ENCODE peak calls at places on chromosomes 2 and 18, in six cellular contexts. O is activated CD8-positive, alpha-beta memory T cell treated with anti-CD3 and anti-CD28 coated beads for 24 hours; T is CD8-positive, alpha-beta T cell; V is fibroblast of mammary gland; A is NCI-H1436; J is EL. L is an unnamed sample.

GRCh38 chr18:46497129-46497528 is 159.9 kb downstream of the LOXHD1 start:
- DNase-seq in O (no peak), T (peak), V (peak), A (no peak), J (peak), L (no peak)

GRCh38 chr2:140994856-140995255 is 1136.0 kb downstream of the LRP1B start:
- DNase-seq in O (no peak), T (no peak), V (no peak), A (no peak), J (no peak), L (no peak)

GRCh38 chr2:116719841-116720240 is 1094.7 kb upstream of the DDX18 start:
- DNase-seq in O (no peak), T (no peak), V (peak), A (peak), J (no peak), L (no peak)

GRCh38 chr2:55862673-55863390 is 60.8 kb downstream of the EFEMP1 start:
- DNase-seq in O (no peak), T (no peak), V (peak), A (no peak), J (peak), L (peak)

GRCh38 chr2:241052677-241053360 is 49.3 kb downstream of the MTERF4 start:
- DNase-seq in O (no peak), T (no peak), V (no peak), A (no peak), J (no peak), L (no peak)

GRCh38 chr2:10405441-10405840 is 42.7 kb downstream of the ODC1 start:
- DNase-seq in O (no peak), T (no peak), V (peak), A (no peak), J (peak), L (peak)

GRCh38 chr2:106108351-106108750 is 85.8 kb downstream of the UXS1 start:
- DNase-seq in O (peak), T (no peak), V (peak), A (no peak), J (peak), L (no peak)

GRCh38 chr18:6757966-6758365 is 28.4 kb downstream of the ARHGAP28 start:
- DNase-seq in O (no peak), T (no peak), V (peak), A (no peak), J (peak), L (no peak)

GRCh38 chr18:63082661-63083531 is 236.7 kb downstream of the BCL2 start:
- DNase-seq in O (no peak), T (no peak), V (peak), A (no peak), J (no peak), L (no peak)

GRCh38 chr2:174634130-174635014 is 36.8 kb upstream of the WIPF1 start:
- DNase-seq in O (peak), T (peak), V (peak), A (no peak), J (peak), L (no peak)

GRCh38 chr2:47725808-47726207 is 57.1 kb upstream of the MSH6 start:
- DNase-seq in O (no peak), T (no peak), V (no peak), A (no peak), J (no peak), L (no peak)

GRCh38 chr2:192585418-192585817 is 390.7 kb upstream of the TMEFF2 start:
- DNase-seq in O (no peak), T (no peak), V (no peak), A (peak), J (no peak), L (no peak)

GRCh38 chr2:78541451-78542267 is 483.8 kb upstream of the REG3G start:
- DNase-seq in O (no peak), T (no peak), V (no peak), A (peak), J (no peak), L (peak)

GRCh38 chr2:157032019-157032418 is 225.5 kb upstream of the GALNT5 start:
- DNase-seq in O (no peak), T (no peak), V (peak), A (no peak), J (peak), L (peak)

GRCh38 chr2:54559593-54560145 is 103.5 kb downstream of the SPTBN1 start:
- DNase-seq in O (no peak), T (peak), V (peak), A (no peak), J (peak), L (peak)

GRCh38 chr2:94956797-94957391 is 68.6 kb upstream of the MAL start:
- DNase-seq in O (no peak), T (peak), V (peak), A (no peak), J (peak), L (peak)

GRCh38 chr2:124333789-124334188 is 308.7 kb downstream of the CNTNAP5 start:
- DNase-seq in O (no peak), T (no peak), V (no peak), A (no peak), J (no peak), L (no peak)

GRCh38 chr2:99722726-99723125 is 232.9 kb upstream of the REV1 start:
- DNase-seq in O (no peak), T (no peak), V (no peak), A (no peak), J (no peak), L (no peak)

GRCh38 chr18:32956591-32957310 is 183.9 kb upstream of the KLHL14 start:
- DNase-seq in O (no peak), T (no peak), V (peak), A (no peak), J (no peak), L (no peak)

GRCh38 chr2:118340103-118340502 is 251.8 kb downstream of the INSIG2 start:
- DNase-seq in O (no peak), T (no peak), V (no peak), A (no peak), J (no peak), L (no peak)

GRCh38 chr18:68840554-68841263 is 42.8 kb downstream of the CCDC102B start:
- DNase-seq in O (no peak), T (no peak), V (peak), A (no peak), J (peak), L (peak)

GRCh38 chr2:28490558-28490957 is 5.3 kb upstream of the PLB1 start:
- DNase-seq in O (no peak), T (no peak), V (no peak), A (no peak), J (no peak), L (no peak)

GRCh38 chr2:144548088-144548487 is 28.2 kb upstream of the ZEB2 start:
- DNase-seq in O (no peak), T (no peak), V (peak), A (peak), J (no peak), L (no peak)

GRCh38 chr2:29187926-29188325 is 72.7 kb downstream of the CLIP4 start:
- DNase-seq in O (no peak), T (no peak), V (peak), A (no peak), J (peak), L (no peak)

GRCh38 chr2:29013046-29013780 is 32.1 kb downstream of the TOGARAM2 start:
- DNase-seq in O (no peak), T (no peak), V (no peak), A (no peak), J (no peak), L (no peak)

GRCh38 chr2:235300368-235301201 is 193.3 kb upstream of the AGAP1 start:
- DNase-seq in O (no peak), T (no peak), V (peak), A (no peak), J (peak), L (no peak)

GRCh38 chr2:78553866-78554647 is 471.4 kb upstream of the REG3G start:
- DNase-seq in O (no peak), T (no peak), V (no peak), A (no peak), J (no peak), L (no peak)

GRCh38 chr2:56448999-56449431 is 265.2 kb downstream of the CCDC85A start:
- DNase-seq in O (no peak), T (no peak), V (no peak), A (no peak), J (peak), L (no peak)

GRCh38 chr2:120473522-120474271 is 127.8 kb downstream of the INHBB start:
- DNase-seq in O (no peak), T (no peak), V (no peak), A (no peak), J (no peak), L (no peak)

GRCh38 chr2:111219285-111219684 is 98.6 kb downstream of the BCL2L11 start:
- DNase-seq in O (no peak), T (no peak), V (no peak), A (no peak), J (no peak), L (no peak)

GRCh38 chr2:155372969-155373368 is 674.5 kb downstream of the KCNJ3 start:
- DNase-seq in O (no peak), T (no peak), V (peak), A (peak), J (peak), L (no peak)

L was measured in H54.